ENCODE peak calls at places on chromosomes 6 and 20, in six cellular contexts. K is H54, F is heart left ventricle, Z is A549, A is ovary, D is IMR-90. C is an unnamed sample.

GRCh38 chr6:16677458-16677857 is 83.8 kb downstream of the ATXN1 start:
- DNase-seq in D (no peak), A (no peak), Z (no peak), F (no peak), K (no peak), C (no peak)

GRCh38 chr20:50788045-50788867 is 6.6 kb upstream of the BCAS4 start:
- DNase-seq in F (no peak), K (peak; percentile 47), D (peak; percentile 68), A (peak; percentile 52), Z (peak; percentile 90), C (no peak)

GRCh38 chr6:135222623-135223022 is 41.5 kb downstream of the MYB start:
- DNase-seq in F (no peak), A (no peak), D (no peak), Z (no peak), K (no peak), C (no peak)

GRCh38 chr20:13008761-13009681 is at the start of gene SPTLC3:
- DNase-seq in Z (no peak), F (peak; percentile 26), D (peak; percentile 36), K (no peak), A (peak; percentile 40), C (no peak)

GRCh38 chr6:16723833-16724232 is 37.4 kb downstream of the ATXN1 start:
- DNase-seq in A (no peak), K (peak; percentile 36), Z (peak; percentile 61), D (peak; percentile 96), F (no peak), C (no peak)

GRCh38 chr20:49627329-49627761 is 59.4 kb upstream of the PTGIS start:
- DNase-seq in Z (peak; percentile 51), K (no peak), F (no peak), D (no peak), A (no peak), C (no peak)

GRCh38 chr6:54366647-54367327 is 58.5 kb downstream of the TINAG start:
- DNase-seq in Z (peak; percentile 0), F (no peak), K (no peak), D (peak; percentile 56), A (no peak), C (no peak)

GRCh38 chr6:4055420-4056041 is 23.4 kb downstream of the FAM217A start:
- DNase-seq in D (peak; percentile 89), F (peak; percentile 35), A (no peak), K (peak; percentile 35), Z (peak; percentile 70), C (no peak)

GRCh38 chr6:89794324-89794723 is 25.3 kb downstream of the MDN1 start:
- DNase-seq in D (no peak), A (no peak), Z (no peak), F (no peak), K (no peak), C (no peak)

GRCh38 chr6:170450946-170451761 is 102.0 kb downstream of the PSMB1 start:
- DNase-seq in D (no peak), Z (no peak), K (no peak), A (no peak), F (no peak), C (no peak)

GRCh38 chr20:59015812-59016711 is 3.2 kb upstream of the TUBB1 start:
- DNase-seq in D (no peak), A (no peak), Z (no peak), F (no peak), K (no peak), C (no peak)

GRCh38 chr20:1281279-1282057 is 15.4 kb downstream of the SNPH start:
- DNase-seq in F (no peak), D (no peak), Z (no peak), K (no peak), A (no peak), C (no peak)

GRCh38 chr6:122712864-122713612 is 66.5 kb upstream of the FABP7 start:
- DNase-seq in Z (no peak), A (no peak), D (peak; percentile 13), K (no peak), F (no peak), C (no peak)

GRCh38 chr6:79557683-79558082 is 20.5 kb upstream of the LCA5 start:
- DNase-seq in D (peak; percentile 27), K (no peak), A (no peak), F (no peak), Z (no peak), C (no peak)

GRCh38 chr20:41140226-41141133 is 3.1 kb downstream of the PLCG1 start:
- DNase-seq in F (no peak), D (no peak), Z (no peak), K (no peak), A (no peak), C (no peak)

GRCh38 chr20:19625416-19625815 is 132.6 kb upstream of the RIN2 start:
- DNase-seq in K (no peak), A (no peak), F (no peak), Z (no peak), D (no peak), C (no peak)

GRCh38 chr6:151434369-151434768 is 17.6 kb downstream of the RMND1 start:
- DNase-seq in A (no peak), D (no peak), Z (no peak), F (no peak), K (no peak), C (no peak)

GRCh38 chr20:40532103-40532502 is 156.9 kb downstream of the MAFB start:
- DNase-seq in D (no peak), F (no peak), A (no peak), Z (peak; percentile 43), K (no peak), C (no peak)

GRCh38 chr6:56649782-56650181 is 7.1 kb upstream of the DST start:
- DNase-seq in K (no peak), F (no peak), Z (peak; percentile 32), D (peak; percentile 64), A (no peak), C (no peak)

GRCh38 chr6:582370-582769 is 74.5 kb downstream of the HUS1B start:
- DNase-seq in F (no peak), D (peak; percentile 45), K (no peak), Z (no peak), A (no peak), C (no peak)

GRCh38 chr6:57317060-57317943 is at the start of gene PRIM2:
- DNase-seq in K (peak; percentile 89), F (peak; percentile 83), A (peak; percentile 83), D (peak; percentile 76), Z (peak; percentile 83), C (peak; percentile 51)

GRCh38 chr20:62370807-62371587 is 3.9 kb upstream of the LAMA5 start:
- DNase-seq in A (no peak), Z (no peak), F (no peak), D (no peak), K (no peak), C (no peak)

GRCh38 chr20:57896563-57896962 is 186.7 kb upstream of the PMEPA1 start:
- DNase-seq in A (no peak), F (no peak), K (no peak), Z (no peak), D (no peak), C (no peak)

GRCh38 chr6:169101981-169102380 is 151.7 kb downstream of the THBS2 start:
- DNase-seq in Z (no peak), D (peak; percentile 37), K (no peak), F (no peak), A (no peak), C (no peak)

GRCh38 chr20:32072168-32072721 is 20.2 kb downstream of the HCK start:
- DNase-seq in D (no peak), F (no peak), Z (no peak), K (no peak), A (no peak), C (no peak)

GRCh38 chr6:52497652-52498408 is 77.7 kb downstream of the EFHC1 start:
- DNase-seq in Z (no peak), A (no peak), F (peak; percentile 70), D (peak; percentile 58), K (no peak), C (no peak)

GRCh38 chr6:96124778-96125177 is 109.0 kb downstream of the FUT9 start:
- DNase-seq in K (no peak), A (no peak), F (no peak), Z (no peak), D (no peak), C (no peak)
- TF ChIP-seq POLR2A in K (no peak), A (no peak), F (no peak), Z (no peak), D (no peak), C (no peak)

GRCh38 chr6:33201935-33202334 is 1.3 kb downstream of the SLC39A7 start:
- DNase-seq in Z (no peak), K (no peak), A (no peak), D (no peak), F (peak; percentile 4), C (no peak)

GRCh38 chr6:33199687-33200233 is 705 bp downstream of the RXRB start:
- DNase-seq in A (no peak), D (peak; percentile 35), K (peak; percentile 88), Z (peak; percentile 81), F (no peak), C (peak; percentile 80)

GRCh38 chr6:33201147-33201545 is 479 bp downstream of the SLC39A7 start:
- DNase-seq in F (no peak), K (no peak), A (peak; percentile 58), D (no peak), Z (no peak), C (no peak)

GRCh38 chr6:33198853-33199436 is 1.5 kb downstream of the RXRB start:
- DNase-seq in F (no peak), K (no peak), A (peak; percentile 34), Z (no peak), D (no peak), C (no peak)

DNA sequence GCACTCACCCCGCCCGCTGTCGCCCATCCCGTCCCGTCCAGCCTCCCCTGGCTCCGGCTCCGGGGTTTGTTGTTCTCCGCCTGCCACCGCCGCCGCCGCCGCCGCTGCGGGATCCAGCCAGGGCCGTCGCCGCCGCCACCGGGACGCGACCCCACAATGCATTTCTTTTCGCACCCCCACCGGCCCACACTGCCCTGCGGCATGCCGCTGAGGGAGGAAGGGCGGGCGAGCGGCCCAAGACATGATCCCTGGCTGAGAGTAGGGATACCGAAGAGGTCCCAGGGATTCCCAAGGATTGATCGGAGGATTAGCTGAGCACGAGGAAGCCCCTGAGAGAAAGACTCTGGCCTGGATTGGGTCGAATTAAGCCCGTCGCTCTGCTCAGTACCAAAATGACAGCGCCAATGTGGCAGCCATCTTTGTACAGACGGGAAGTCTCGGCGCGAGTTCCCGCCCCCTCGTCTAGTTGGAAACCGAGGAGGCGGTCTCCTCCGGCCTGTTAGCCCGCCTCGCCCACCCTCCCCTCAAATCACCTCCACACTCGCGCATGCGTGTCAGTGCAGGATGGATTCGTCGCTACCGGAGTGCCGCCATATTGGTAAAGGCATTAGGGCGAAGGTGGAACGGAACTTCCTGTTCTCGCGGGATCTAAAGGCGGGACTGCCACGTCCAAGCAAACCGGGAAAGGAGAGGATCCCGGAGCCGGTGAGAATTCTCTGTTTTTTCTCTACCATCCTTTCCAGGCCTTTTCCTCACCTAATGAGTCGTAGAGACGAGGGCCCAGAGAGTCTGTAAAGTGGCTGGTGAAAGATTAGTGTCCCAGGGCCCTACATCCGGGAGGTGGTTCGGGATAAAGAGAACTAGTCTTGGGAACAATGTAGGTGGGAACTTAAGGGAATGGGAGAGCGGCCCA is at the start of the genes RXRB and SLC39A7:
- DNase-seq in A (peak; percentile 99), K (peak; percentile 98), D (peak; percentile 99), F (peak; percentile 99), Z (peak; percentile 98), C (peak; percentile 95)
- TF ChIP-seq POLR2A in A (peak; percentile 58), K (peak; percentile 49), D (peak; percentile 92), F (peak; percentile 49), Z (peak; percentile 14), C (peak; percentile 93)

GRCh38 chr6:113564401-113565161 is 292.6 kb upstream of the MARCKS start:
- DNase-seq in A (peak; percentile 61), Z (no peak), F (peak; percentile 90), D (peak; percentile 92), K (no peak), C (no peak)
- TF ChIP-seq POLR2A in A (no peak), Z (no peak), F (no peak), D (no peak), K (no peak), C (no peak)

GRCh38 chr6:35048631-35049083 is 92.5 kb downstream of the TCP11 start:
- DNase-seq in K (no peak), D (peak; percentile 94), F (peak; percentile 64), A (peak; percentile 55), Z (no peak), C (no peak)
- TF ChIP-seq POLR2A in K (no peak), D (no peak), F (no peak), A (no peak), Z (no peak), C (no peak)